ENCODE peak calls at places on chromosome 2, in eight cellular contexts. D is cardiac muscle cell; J is anterior cingulate cortex; E is stimulated activated CD4-positive, alpha-beta T cell treated with anti-CD3 and anti-CD28 coated beads, Interleukin-4, amount 100 ng/mL, for 24 hours; F is fibroblast of mammary gland; T is Peyer's patch; W is stimulated activated CD8-positive, alpha-beta memory T cell treated with anti-CD3 and anti-CD28 coated beads, Interleukin-15, amount 100 ng/mL, for 24 hours; H is aorta. O is an unnamed sample.
A peak's percentile ranks its signal among the peaks of the same experiment; 100 is the strongest.

GRCh38 chr2:238256594-238257104 is 16.8 kb upstream of the HES6 start:
- DNase-seq in D (peak; percentile 78), J (no peak), E (peak; percentile 78), F (peak; percentile 73), T (peak; percentile 71), W (peak; percentile 21), H (peak; percentile 66), O (peak; percentile 58)

GRCh38 chr2:163735692-163736432 is at the start of gene FIGN:
- DNase-seq in D (peak; percentile 92), J (peak; percentile 75), E (no peak), F (peak; percentile 88), T (no peak), W (no peak), H (peak; percentile 83), O (no peak)

GRCh38 chr2:237693281-237694039 is 66.1 kb downstream of the LRRFIP1 start:
- DNase-seq in D (no peak), J (no peak), E (no peak), F (peak; percentile 86), T (peak; percentile 22), W (no peak), H (no peak), O (no peak)

GRCh38 chr2:49936965-49937364 is 782.6 kb upstream of the FSHR start:
- DNase-seq in D (no peak), J (no peak), E (no peak), F (no peak), T (no peak), W (no peak), H (no peak), O (no peak)

GRCh38 chr2:8659092-8659734 is 22.6 kb upstream of the ID2 start:
- DNase-seq in D (no peak), J (no peak), E (no peak), F (no peak), T (no peak), W (no peak), H (no peak), O (no peak)

GRCh38 chr2:85430780-85431601 is 12.5 kb downstream of the SH2D6 start:
- DNase-seq in D (no peak), J (peak; percentile 81), E (no peak), F (no peak), T (no peak), W (no peak), H (no peak), O (no peak)

GRCh38 chr2:241018051-241018891 is 19.9 kb downstream of the SNED1 start:
- DNase-seq in D (no peak), J (no peak), E (no peak), F (peak; percentile 29), T (peak; percentile 5), W (no peak), H (no peak), O (no peak)

GRCh38 chr2:77008925-77009706 is 513.1 kb downstream of the LRRTM4 start:
- DNase-seq in D (peak; percentile 2), J (no peak), E (no peak), F (peak; percentile 3), T (no peak), W (no peak), H (no peak), O (no peak)

GRCh38 chr2:20291106-20291564 is 59.5 kb downstream of the PUM2 start:
- DNase-seq in D (peak; percentile 84), J (no peak), E (no peak), F (peak; percentile 84), T (no peak), W (no peak), H (no peak), O (peak; percentile 6)

GRCh38 chr2:128606837-128607236 is 288.2 kb upstream of the HS6ST1 start:
- DNase-seq in D (no peak), J (no peak), E (no peak), F (no peak), T (no peak), W (no peak), H (no peak), O (no peak)

GRCh38 chr2:9281145-9281544 is 74.5 kb downstream of the ASAP2 start:
- DNase-seq in D (no peak), J (no peak), E (no peak), F (no peak), T (no peak), W (no peak), H (no peak), O (no peak)

GRCh38 chr2:150339951-150340350 is 147.5 kb downstream of the RND3 start:
- DNase-seq in D (peak; percentile 21), J (no peak), E (no peak), F (peak; percentile 12), T (no peak), W (no peak), H (no peak), O (no peak)

GRCh38 chr2:176199902-176200301 is 11.4 kb downstream of the HOXD1 start:
- DNase-seq in D (no peak), J (no peak), E (no peak), F (no peak), T (no peak), W (no peak), H (no peak), O (no peak)

GRCh38 chr2:102262218-102263129 is 48.9 kb upstream of the IL1RL1 start:
- DNase-seq in D (peak; percentile 80), J (no peak), E (no peak), F (peak; percentile 74), T (no peak), W (no peak), H (no peak), O (no peak)

GRCh38 chr2:150222317-150222716 is 265.1 kb downstream of the RND3 start:
- DNase-seq in D (no peak), J (no peak), E (no peak), F (no peak), T (no peak), W (no peak), H (no peak), O (no peak)

O was measured in stimulated activated naive B cell treated with anti-CD40 and anti-IgM and Interleukin-4, amounts not matched to agents 10 μg/mL and 1 μg/mL and 100 μg/mL, for 72 hours.